ENCODE peak calls at places on chromosomes 2 and 18, in eight cellular contexts. One of them, this sample, is unnamed.

GRCh38 chr2:102488063-102488462 is 15.0 kb downstream of the SLC9A4 start:
- DNase-seq in lung: no peak
- DNase-seq in SJSA1: peak; percentile 70
- DNase-seq in BE2C: no peak
- DNase-seq in stomach: peak; percentile 58
- DNase-seq in WERI-Rb-1: no peak
- DNase-seq in A549: no peak
- DNase-seq in CD8-positive, alpha-beta memory T cell: no peak
- DNase-seq in this sample: no peak

GRCh38 chr2:241309684-241310117 is 5.8 kb downstream of the HDLBP start:
- DNase-seq in lung: no peak
- DNase-seq in SJSA1: no peak
- DNase-seq in BE2C: no peak
- DNase-seq in stomach: peak; percentile 38
- DNase-seq in WERI-Rb-1: no peak
- DNase-seq in A549: no peak
- DNase-seq in CD8-positive, alpha-beta memory T cell: peak; percentile 80
- DNase-seq in this sample: no peak

GRCh38 chr2:222915092-222915957 is 54.5 kb downstream of the ACSL3 start:
- DNase-seq in lung: no peak
- DNase-seq in SJSA1: no peak
- DNase-seq in BE2C: no peak
- DNase-seq in stomach: no peak
- DNase-seq in WERI-Rb-1: no peak
- DNase-seq in A549: peak; percentile 27
- DNase-seq in CD8-positive, alpha-beta memory T cell: no peak
- DNase-seq in this sample: no peak

GRCh38 chr2:106983305-106983704 is 97.3 kb upstream of the ST6GAL2 start:
- DNase-seq in lung: no peak
- DNase-seq in SJSA1: no peak
- DNase-seq in BE2C: no peak
- DNase-seq in stomach: no peak
- DNase-seq in WERI-Rb-1: no peak
- DNase-seq in A549: no peak
- DNase-seq in CD8-positive, alpha-beta memory T cell: no peak
- DNase-seq in this sample: no peak

GRCh38 chr2:172931923-172932520 is 143.6 kb upstream of the MAP3K20 start:
- DNase-seq in lung: peak; percentile 59
- DNase-seq in SJSA1: peak; percentile 39
- DNase-seq in BE2C: peak; percentile 60
- DNase-seq in stomach: peak; percentile 66
- DNase-seq in WERI-Rb-1: peak; percentile 52
- DNase-seq in A549: peak; percentile 68
- DNase-seq in CD8-positive, alpha-beta memory T cell: peak; percentile 63
- DNase-seq in this sample: peak; percentile 75

GRCh38 chr18:49851624-49852023 is 38.3 kb upstream of the ACAA2 start:
- DNase-seq in lung: no peak
- DNase-seq in SJSA1: no peak
- DNase-seq in BE2C: no peak
- DNase-seq in stomach: peak; percentile 24
- DNase-seq in WERI-Rb-1: no peak
- DNase-seq in A549: no peak
- DNase-seq in CD8-positive, alpha-beta memory T cell: no peak
- DNase-seq in this sample: no peak

GRCh38 chr2:221494556-221494955 is 77.5 kb downstream of the EPHA4 start:
- DNase-seq in lung: no peak
- DNase-seq in SJSA1: no peak
- DNase-seq in BE2C: no peak
- DNase-seq in stomach: no peak
- DNase-seq in WERI-Rb-1: no peak
- DNase-seq in A549: no peak
- DNase-seq in CD8-positive, alpha-beta memory T cell: no peak
- DNase-seq in this sample: no peak

GRCh38 chr2:128585706-128586105 is 267.0 kb upstream of the HS6ST1 start:
- DNase-seq in lung: peak; percentile 1
- DNase-seq in SJSA1: peak; percentile 18
- DNase-seq in BE2C: no peak
- DNase-seq in stomach: peak; percentile 23
- DNase-seq in WERI-Rb-1: no peak
- DNase-seq in A549: no peak
- DNase-seq in CD8-positive, alpha-beta memory T cell: no peak
- DNase-seq in this sample: no peak

GRCh38 chr18:22282311-22283235 is 113.2 kb downstream of the GATA6 start:
- DNase-seq in lung: no peak
- DNase-seq in SJSA1: peak; percentile 92
- DNase-seq in BE2C: no peak
- DNase-seq in stomach: no peak
- DNase-seq in WERI-Rb-1: no peak
- DNase-seq in A549: peak; percentile 92
- DNase-seq in CD8-positive, alpha-beta memory T cell: peak; percentile 69
- DNase-seq in this sample: no peak

GRCh38 chr2:121561617-121562268 is 31.1 kb downstream of the RNU4ATAC start:
- DNase-seq in lung: no peak
- DNase-seq in SJSA1: peak; percentile 28
- DNase-seq in BE2C: no peak
- DNase-seq in stomach: no peak
- DNase-seq in WERI-Rb-1: no peak
- DNase-seq in A549: no peak
- DNase-seq in CD8-positive, alpha-beta memory T cell: no peak
- DNase-seq in this sample: no peak

GRCh38 chr2:71686781-71687180 is 233.4 kb downstream of the DYSF start:
- DNase-seq in lung: no peak
- DNase-seq in SJSA1: no peak
- DNase-seq in BE2C: no peak
- DNase-seq in stomach: no peak
- DNase-seq in WERI-Rb-1: no peak
- DNase-seq in A549: no peak
- DNase-seq in CD8-positive, alpha-beta memory T cell: no peak
- DNase-seq in this sample: no peak

GRCh38 chr2:240990726-240991377 is 7.6 kb upstream of the SNED1 start:
- DNase-seq in lung: no peak
- DNase-seq in SJSA1: no peak
- DNase-seq in BE2C: peak; percentile 5
- DNase-seq in stomach: peak; percentile 24
- DNase-seq in WERI-Rb-1: no peak
- DNase-seq in A549: no peak
- DNase-seq in CD8-positive, alpha-beta memory T cell: peak; percentile 17
- DNase-seq in this sample: no peak

GRCh38 chr2:197575987-197576386 is 60.1 kb downstream of the MOB4 start:
- DNase-seq in lung: peak; percentile 24
- DNase-seq in SJSA1: no peak
- DNase-seq in BE2C: no peak
- DNase-seq in stomach: no peak
- DNase-seq in WERI-Rb-1: no peak
- DNase-seq in A549: peak; percentile 76
- DNase-seq in CD8-positive, alpha-beta memory T cell: no peak
- DNase-seq in this sample: no peak

GRCh38 chr2:162344617-162344950 is 652 bp downstream of the GCA start:
- DNase-seq in lung: no peak
- DNase-seq in SJSA1: no peak
- DNase-seq in BE2C: no peak
- DNase-seq in stomach: peak; percentile 27
- DNase-seq in WERI-Rb-1: no peak
- DNase-seq in A549: no peak
- DNase-seq in CD8-positive, alpha-beta memory T cell: no peak
- DNase-seq in this sample: no peak

GRCh38 chr2:152407204-152407721 is 72.3 kb downstream of the FMNL2 start:
- DNase-seq in lung: no peak
- DNase-seq in SJSA1: peak; percentile 23
- DNase-seq in BE2C: peak; percentile 27
- DNase-seq in stomach: no peak
- DNase-seq in WERI-Rb-1: peak; percentile 31
- DNase-seq in A549: peak; percentile 43
- DNase-seq in CD8-positive, alpha-beta memory T cell: no peak
- DNase-seq in this sample: peak; percentile 24

GRCh38 chr2:172249986-172250385 is 147.3 kb upstream of the DLX2 start:
- DNase-seq in lung: no peak
- DNase-seq in SJSA1: peak; percentile 58
- DNase-seq in BE2C: no peak
- DNase-seq in stomach: no peak
- DNase-seq in WERI-Rb-1: no peak
- DNase-seq in A549: no peak
- DNase-seq in CD8-positive, alpha-beta memory T cell: no peak
- DNase-seq in this sample: no peak

GRCh38 chr2:54207666-54208195 is 48.3 kb downstream of the TSPYL6 start:
- DNase-seq in lung: no peak
- DNase-seq in SJSA1: peak; percentile 65
- DNase-seq in BE2C: no peak
- DNase-seq in stomach: no peak
- DNase-seq in WERI-Rb-1: no peak
- DNase-seq in A549: no peak
- DNase-seq in CD8-positive, alpha-beta memory T cell: no peak
- DNase-seq in this sample: no peak

DNA sequence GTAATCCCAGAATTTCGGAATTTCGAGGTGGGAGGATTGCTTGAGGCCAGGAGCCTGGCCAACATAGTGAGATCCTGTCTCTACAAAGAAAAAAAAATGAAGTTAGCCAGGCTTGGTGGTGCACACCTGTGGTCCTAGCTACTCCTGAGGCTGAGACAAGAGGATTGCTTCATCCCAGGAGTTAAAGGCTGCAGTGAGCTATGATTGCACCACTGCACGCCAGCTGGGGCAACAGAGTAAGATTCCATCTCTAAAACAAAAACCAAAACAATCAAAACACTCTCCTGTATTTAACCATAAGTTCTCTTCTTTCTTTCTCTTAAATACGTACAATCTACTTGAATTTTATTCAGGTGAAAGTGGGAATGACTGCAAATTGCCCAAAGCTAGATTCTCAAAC is 33.8 kb upstream of the NEDD4L start:
- DNase-seq in lung: no peak
- DNase-seq in SJSA1: no peak
- DNase-seq in BE2C: no peak
- DNase-seq in stomach: no peak
- DNase-seq in WERI-Rb-1: no peak
- DNase-seq in A549: no peak
- DNase-seq in CD8-positive, alpha-beta memory T cell: no peak
- DNase-seq in this sample: no peak
- H3K9me3 ChIP-seq in lung: no peaks in the 10 kb centered on the region
- H3K9me3 ChIP-seq in SJSA1: no peaks in the 10 kb centered on the region
- H3K9me3 ChIP-seq in BE2C: no peaks in the 10 kb centered on the region
- H3K9me3 ChIP-seq in stomach: no peaks in the 10 kb centered on the region
- H3K9me3 ChIP-seq in WERI-Rb-1: peaks cover 3% of the 10 kb centered on the region
- H3K9me3 ChIP-seq in A549: no peaks in the 10 kb centered on the region
- H3K9me3 ChIP-seq in CD8-positive, alpha-beta memory T cell: no peaks in the 10 kb centered on the region
- H3K9me3 ChIP-seq in this sample: no peaks in the 10 kb centered on the region

DNA sequence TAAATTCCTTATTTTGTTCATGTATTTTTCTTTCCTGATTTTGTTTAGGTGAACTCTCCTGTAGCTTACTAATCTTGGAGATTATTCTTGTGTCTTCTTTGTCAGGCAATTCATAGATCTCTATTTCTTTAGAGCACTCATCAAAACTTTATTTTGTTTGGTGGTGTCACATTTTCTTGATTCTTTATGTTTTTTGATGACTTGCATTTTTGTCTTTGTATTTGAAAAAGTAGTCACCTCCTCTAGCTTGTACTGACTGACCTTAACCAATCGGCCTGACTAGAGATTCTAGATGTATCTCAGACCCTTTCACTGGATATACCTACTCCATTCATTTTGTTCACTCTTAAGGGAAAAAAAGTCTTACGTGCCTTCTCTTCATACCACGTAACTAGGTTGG is 986.3 kb upstream of the LRRTM1 start:
- DNase-seq in lung: no peak
- DNase-seq in SJSA1: no peak
- DNase-seq in BE2C: no peak
- DNase-seq in stomach: no peak
- DNase-seq in WERI-Rb-1: no peak
- DNase-seq in A549: no peak
- DNase-seq in CD8-positive, alpha-beta memory T cell: no peak
- DNase-seq in this sample: no peak
- H3K9me3 ChIP-seq in lung: no peaks in the 10 kb centered on the region
- H3K9me3 ChIP-seq in SJSA1: no peaks in the 10 kb centered on the region
- H3K9me3 ChIP-seq in BE2C: no peaks in the 10 kb centered on the region
- H3K9me3 ChIP-seq in stomach: peaks cover 6% of the 10 kb centered on the region
- H3K9me3 ChIP-seq in WERI-Rb-1: no peaks in the 10 kb centered on the region
- H3K9me3 ChIP-seq in A549: peaks cover 6% of the 10 kb centered on the region
- H3K9me3 ChIP-seq in CD8-positive, alpha-beta memory T cell: no peaks in the 10 kb centered on the region
- H3K9me3 ChIP-seq in this sample: no peaks in the 10 kb centered on the region

GRCh38 chr2:84478867-84479266 is 19.8 kb upstream of the SUCLG1 start:
- DNase-seq in lung: no peak
- DNase-seq in SJSA1: no peak
- DNase-seq in BE2C: no peak
- DNase-seq in stomach: no peak
- DNase-seq in WERI-Rb-1: no peak
- DNase-seq in A549: no peak
- DNase-seq in CD8-positive, alpha-beta memory T cell: no peak
- DNase-seq in this sample: no peak

GRCh38 chr2:84481702-84482101 is 22.6 kb upstream of the SUCLG1 start:
- DNase-seq in lung: no peak
- DNase-seq in SJSA1: peak; percentile 78
- DNase-seq in BE2C: no peak
- DNase-seq in stomach: no peak
- DNase-seq in WERI-Rb-1: no peak
- DNase-seq in A549: no peak
- DNase-seq in CD8-positive, alpha-beta memory T cell: no peak
- DNase-seq in this sample: no peak

GRCh38 chr2:84474176-84474575 is 15.1 kb upstream of the SUCLG1 start:
- DNase-seq in lung: peak; percentile 49
- DNase-seq in SJSA1: no peak
- DNase-seq in BE2C: no peak
- DNase-seq in stomach: peak; percentile 65
- DNase-seq in WERI-Rb-1: no peak
- DNase-seq in A549: no peak
- DNase-seq in CD8-positive, alpha-beta memory T cell: no peak
- DNase-seq in this sample: peak; percentile 55

GRCh38 chr2:84482588-84482987 is 23.5 kb upstream of the SUCLG1 start:
- DNase-seq in lung: no peak
- DNase-seq in SJSA1: no peak
- DNase-seq in BE2C: no peak
- DNase-seq in stomach: no peak
- DNase-seq in WERI-Rb-1: no peak
- DNase-seq in A549: no peak
- DNase-seq in CD8-positive, alpha-beta memory T cell: no peak
- DNase-seq in this sample: no peak

GRCh38 chr2:84477886-84478285 is 18.8 kb upstream of the SUCLG1 start:
- DNase-seq in lung: no peak
- DNase-seq in SJSA1: no peak
- DNase-seq in BE2C: no peak
- DNase-seq in stomach: no peak
- DNase-seq in WERI-Rb-1: peak; percentile 69
- DNase-seq in A549: no peak
- DNase-seq in CD8-positive, alpha-beta memory T cell: no peak
- DNase-seq in this sample: no peak
- H3K9me3 ChIP-seq in lung: no peaks in the 10 kb centered on the region
- H3K9me3 ChIP-seq in SJSA1: peaks cover 11% of the 10 kb centered on the region
- H3K9me3 ChIP-seq in BE2C: no peaks in the 10 kb centered on the region
- H3K9me3 ChIP-seq in stomach: peaks cover 29% of the 10 kb centered on the region
- H3K9me3 ChIP-seq in WERI-Rb-1: peaks cover 29% of the 10 kb centered on the region
- H3K9me3 ChIP-seq in A549: no peaks in the 10 kb centered on the region
- H3K9me3 ChIP-seq in CD8-positive, alpha-beta memory T cell: no peaks in the 10 kb centered on the region
- H3K9me3 ChIP-seq in this sample: no peaks in the 10 kb centered on the region

GRCh38 chr18:73214970-73215369 is 347.2 kb upstream of the NETO1 start:
- DNase-seq in lung: no peak
- DNase-seq in SJSA1: no peak
- DNase-seq in BE2C: no peak
- DNase-seq in stomach: no peak
- DNase-seq in WERI-Rb-1: no peak
- DNase-seq in A549: peak; percentile 71
- DNase-seq in CD8-positive, alpha-beta memory T cell: no peak
- DNase-seq in this sample: no peak

GRCh38 chr18:73220639-73221038 is 352.9 kb upstream of the NETO1 start:
- DNase-seq in lung: no peak
- DNase-seq in SJSA1: no peak
- DNase-seq in BE2C: no peak
- DNase-seq in stomach: no peak
- DNase-seq in WERI-Rb-1: no peak
- DNase-seq in A549: no peak
- DNase-seq in CD8-positive, alpha-beta memory T cell: no peak
- DNase-seq in this sample: no peak

GRCh38 chr18:73218293-73218692 is 350.5 kb upstream of the NETO1 start:
- DNase-seq in lung: no peak
- DNase-seq in SJSA1: no peak
- DNase-seq in BE2C: no peak
- DNase-seq in stomach: no peak
- DNase-seq in WERI-Rb-1: no peak
- DNase-seq in A549: no peak
- DNase-seq in CD8-positive, alpha-beta memory T cell: no peak
- DNase-seq in this sample: no peak
- H3K9me3 ChIP-seq in lung: peaks cover 28% of the 10 kb centered on the region
- H3K9me3 ChIP-seq in SJSA1: peaks cover 2% of the 10 kb centered on the region
- H3K9me3 ChIP-seq in BE2C: no peaks in the 10 kb centered on the region
- H3K9me3 ChIP-seq in stomach: peaks cover 49% of the 10 kb centered on the region
- H3K9me3 ChIP-seq in WERI-Rb-1: peaks cover 7% of the 10 kb centered on the region
- H3K9me3 ChIP-seq in A549: peaks cover 57% of the 10 kb centered on the region
- H3K9me3 ChIP-seq in CD8-positive, alpha-beta memory T cell: no peaks in the 10 kb centered on the region
- H3K9me3 ChIP-seq in this sample: no peaks in the 10 kb centered on the region

This sample was measured in prostate gland.